ENCODE peak calls at places on chromosomes 12 and 14, in four cellular contexts. One of them, this sample, is unnamed.

GRCh38 chr14:65352964-65353530 is 59.5 kb upstream of the FUT8 start:
- DNase-seq in GM12865: peak
- DNase-seq in astrocyte of the spinal cord: no peak
- DNase-seq in colonic mucosa: peak
- DNase-seq in this sample: no peak

GRCh38 chr12:3168775-3169221 is 91.6 kb downstream of the TSPAN9 start:
- DNase-seq in GM12865: no peak
- DNase-seq in astrocyte of the spinal cord: peak
- DNase-seq in colonic mucosa: no peak
- DNase-seq in this sample: peak

GRCh38 chr12:12016284-12017100 is 54.2 kb upstream of the BCL2L14 start:
- DNase-seq in GM12865: peak
- DNase-seq in astrocyte of the spinal cord: no peak
- DNase-seq in colonic mucosa: no peak
- DNase-seq in this sample: no peak

GRCh38 chr12:113341535-113341934 is 6.6 kb upstream of the SLC8B1 start:
- DNase-seq in GM12865: no peak
- DNase-seq in astrocyte of the spinal cord: no peak
- DNase-seq in colonic mucosa: no peak
- DNase-seq in this sample: no peak

GRCh38 chr12:59084758-59085383 is 164.6 kb upstream of the LRIG3 start:
- DNase-seq in GM12865: no peak
- DNase-seq in astrocyte of the spinal cord: peak
- DNase-seq in colonic mucosa: no peak
- DNase-seq in this sample: peak

GRCh38 chr14:32933943-32934890 is 4.5 kb upstream of the NPAS3 start:
- DNase-seq in GM12865: no peak
- DNase-seq in astrocyte of the spinal cord: peak
- DNase-seq in colonic mucosa: no peak
- DNase-seq in this sample: peak

GRCh38 chr12:132287391-132288238 is 41.8 kb downstream of the GALNT9 start:
- DNase-seq in GM12865: no peak
- DNase-seq in astrocyte of the spinal cord: no peak
- DNase-seq in colonic mucosa: no peak
- DNase-seq in this sample: no peak

GRCh38 chr12:23662966-23663365 is 286.5 kb downstream of the SOX5 start:
- DNase-seq in GM12865: no peak
- DNase-seq in astrocyte of the spinal cord: no peak
- DNase-seq in colonic mucosa: no peak
- DNase-seq in this sample: no peak

GRCh38 chr14:59283380-59283779 is 94.9 kb downstream of the DAAM1 start:
- DNase-seq in GM12865: no peak
- DNase-seq in astrocyte of the spinal cord: peak
- DNase-seq in colonic mucosa: no peak
- DNase-seq in this sample: peak

GRCh38 chr14:90388437-90388836 is 8.4 kb upstream of the CALM1 start:
- DNase-seq in GM12865: no peak
- DNase-seq in astrocyte of the spinal cord: peak
- DNase-seq in colonic mucosa: no peak
- DNase-seq in this sample: peak

GRCh38 chr12:68883151-68883550 is 49.8 kb downstream of the CPM start:
- DNase-seq in GM12865: no peak
- DNase-seq in astrocyte of the spinal cord: no peak
- DNase-seq in colonic mucosa: no peak
- DNase-seq in this sample: no peak

GRCh38 chr14:102927346-102927877 is 4.9 kb downstream of the AMN start:
- DNase-seq in GM12865: no peak
- DNase-seq in astrocyte of the spinal cord: no peak
- DNase-seq in colonic mucosa: peak
- DNase-seq in this sample: no peak

GRCh38 chr14:74510955-74511354 is 17.4 kb downstream of the ISCA2 start:
- DNase-seq in GM12865: no peak
- DNase-seq in astrocyte of the spinal cord: peak
- DNase-seq in colonic mucosa: no peak
- DNase-seq in this sample: peak

GRCh38 chr14:51701956-51702355 is 50.2 kb downstream of the FRMD6 start:
- DNase-seq in GM12865: no peak
- DNase-seq in astrocyte of the spinal cord: peak
- DNase-seq in colonic mucosa: no peak
- DNase-seq in this sample: no peak

GRCh38 chr12:69657376-69658137 is 41.5 kb downstream of the BEST3 start:
- DNase-seq in GM12865: no peak
- DNase-seq in astrocyte of the spinal cord: peak
- DNase-seq in colonic mucosa: no peak
- DNase-seq in this sample: peak

GRCh38 chr14:60736494-60736893 is 1.9 kb downstream of the MNAT1 start:
- DNase-seq in GM12865: no peak
- DNase-seq in astrocyte of the spinal cord: peak
- DNase-seq in colonic mucosa: no peak
- DNase-seq in this sample: peak

GRCh38 chr12:56151672-56152131 is 685 bp upstream of the MYL6B start:
- DNase-seq in GM12865: peak
- DNase-seq in astrocyte of the spinal cord: no peak
- DNase-seq in colonic mucosa: peak
- DNase-seq in this sample: no peak

GRCh38 chr12:57477710-57478681 is 1.7 kb downstream of the ARHGAP9 start:
- DNase-seq in GM12865: peak
- DNase-seq in astrocyte of the spinal cord: no peak
- DNase-seq in colonic mucosa: no peak
- DNase-seq in this sample: peak

GRCh38 chr12:117060236-117060926 is 38.8 kb downstream of the TESC start:
- DNase-seq in GM12865: no peak
- DNase-seq in astrocyte of the spinal cord: no peak
- DNase-seq in colonic mucosa: no peak
- DNase-seq in this sample: no peak

GRCh38 chr12:116087962-116088361 is 189.5 kb downstream of the MED13L start:
- DNase-seq in GM12865: peak
- DNase-seq in astrocyte of the spinal cord: no peak
- DNase-seq in colonic mucosa: no peak
- DNase-seq in this sample: no peak

GRCh38 chr12:15168279-15168678 is 52.9 kb downstream of the RERG start:
- DNase-seq in GM12865: no peak
- DNase-seq in astrocyte of the spinal cord: no peak
- DNase-seq in colonic mucosa: no peak
- DNase-seq in this sample: peak

GRCh38 chr12:119659289-119659897 is 8.5 kb upstream of the PRKAB1 start:
- DNase-seq in GM12865: peak
- DNase-seq in astrocyte of the spinal cord: peak
- DNase-seq in colonic mucosa: peak
- DNase-seq in this sample: peak

GRCh38 chr12:47985596-47986265 is 18.5 kb downstream of the COL2A1 start:
- DNase-seq in GM12865: no peak
- DNase-seq in astrocyte of the spinal cord: no peak
- DNase-seq in colonic mucosa: no peak
- DNase-seq in this sample: no peak

GRCh38 chr14:79009286-79009685 is 839.1 kb downstream of the NRXN3 start:
- DNase-seq in GM12865: no peak
- DNase-seq in astrocyte of the spinal cord: no peak
- DNase-seq in colonic mucosa: no peak
- DNase-seq in this sample: no peak

GRCh38 chr12:97837401-97837800 is 374.8 kb downstream of the RMST start:
- DNase-seq in GM12865: no peak
- DNase-seq in astrocyte of the spinal cord: peak
- DNase-seq in colonic mucosa: no peak
- DNase-seq in this sample: peak

GRCh38 chr12:67650528-67651379 is 2.2 kb downstream of the DYRK2 start:
- DNase-seq in GM12865: peak
- DNase-seq in astrocyte of the spinal cord: peak
- DNase-seq in colonic mucosa: peak
- DNase-seq in this sample: peak

GRCh38 chr12:25009511-25010092 is 60.7 kb upstream of the BCAT1 start:
- DNase-seq in GM12865: no peak
- DNase-seq in astrocyte of the spinal cord: no peak
- DNase-seq in colonic mucosa: no peak
- DNase-seq in this sample: no peak

GRCh38 chr12:95671265-95671664 is 119.3 kb downstream of the NTN4 start:
- DNase-seq in GM12865: no peak
- DNase-seq in astrocyte of the spinal cord: no peak
- DNase-seq in colonic mucosa: no peak
- DNase-seq in this sample: no peak

GRCh38 chr14:76551116-76551515 is 175.2 kb downstream of the ESRRB start:
- DNase-seq in GM12865: no peak
- DNase-seq in astrocyte of the spinal cord: no peak
- DNase-seq in colonic mucosa: no peak
- DNase-seq in this sample: no peak

GRCh38 chr14:76550534-76550933 is 174.6 kb downstream of the ESRRB start:
- DNase-seq in GM12865: peak
- DNase-seq in astrocyte of the spinal cord: no peak
- DNase-seq in colonic mucosa: no peak
- DNase-seq in this sample: no peak

GRCh38 chr14:76546426-76547221 is 170.7 kb downstream of the ESRRB start:
- DNase-seq in GM12865: peak
- DNase-seq in astrocyte of the spinal cord: no peak
- DNase-seq in colonic mucosa: no peak
- DNase-seq in this sample: peak

GRCh38 chr14:76551906-76552305 is 176.0 kb downstream of the ESRRB start:
- DNase-seq in GM12865: peak
- DNase-seq in astrocyte of the spinal cord: no peak
- DNase-seq in colonic mucosa: no peak
- DNase-seq in this sample: no peak
- H3K4me3 ChIP-seq in GM12865: no peak
- H3K4me3 ChIP-seq in astrocyte of the spinal cord: no peak
- H3K4me3 ChIP-seq in colonic mucosa: no peak
- H3K4me3 ChIP-seq in this sample: no peak

DNA sequence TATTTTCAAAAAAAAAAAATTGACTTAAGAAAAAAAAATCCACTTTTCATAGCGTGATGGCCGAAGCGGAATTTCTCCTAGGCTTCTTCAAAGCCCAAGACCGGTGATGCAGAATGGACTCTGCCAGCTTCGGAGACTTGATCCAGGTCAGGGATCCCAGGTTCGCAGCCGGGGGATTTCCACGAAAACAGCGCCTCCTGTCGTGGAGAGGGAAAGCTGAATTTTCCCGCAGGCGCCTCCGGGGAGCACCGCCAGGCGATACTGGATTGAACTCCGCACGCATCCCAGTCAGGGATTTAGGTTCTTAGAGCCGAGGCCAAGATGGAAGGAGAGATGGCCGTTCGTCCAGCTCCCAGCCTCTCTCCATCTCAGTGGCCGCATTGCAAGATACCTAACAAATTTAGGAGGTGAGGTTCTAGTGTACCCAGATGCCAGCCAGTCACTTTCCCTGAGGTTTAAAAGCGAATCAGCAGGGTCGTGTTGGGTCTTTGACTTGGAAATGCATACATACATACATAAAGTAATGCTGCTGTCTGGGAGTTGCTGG is 2.2 kb downstream of the TTC6 start:
- DNase-seq in GM12865: no peak
- DNase-seq in astrocyte of the spinal cord: no peak
- DNase-seq in colonic mucosa: peak
- DNase-seq in this sample: no peak
- TF ChIP-seq CTCF in GM12865: no peak
- TF ChIP-seq CTCF in astrocyte of the spinal cord: peak
- TF ChIP-seq CTCF in colonic mucosa: no peak
- TF ChIP-seq CTCF in this sample: peak

GRCh38 chr14:91867316-91867988 is at the start of gene TC2N:
- DNase-seq in GM12865: peak
- DNase-seq in astrocyte of the spinal cord: no peak
- DNase-seq in colonic mucosa: no peak
- DNase-seq in this sample: no peak
- H3K4me3 ChIP-seq in GM12865: no peak
- H3K4me3 ChIP-seq in astrocyte of the spinal cord: no peak
- H3K4me3 ChIP-seq in colonic mucosa: no peak
- H3K4me3 ChIP-seq in this sample: no peak

GRCh38 chr12:5889381-5890047 is 55.5 kb downstream of the ANO2 start:
- DNase-seq in GM12865: peak
- DNase-seq in astrocyte of the spinal cord: no peak
- DNase-seq in colonic mucosa: no peak
- DNase-seq in this sample: no peak
- TF ChIP-seq CTCF in GM12865: no peak
- TF ChIP-seq CTCF in astrocyte of the spinal cord: no peak
- TF ChIP-seq CTCF in colonic mucosa: no peak
- TF ChIP-seq CTCF in this sample: no peak

GRCh38 chr12:5047729-5048128 is 4.0 kb downstream of the KCNA5 start:
- DNase-seq in GM12865: no peak
- DNase-seq in astrocyte of the spinal cord: no peak
- DNase-seq in colonic mucosa: no peak
- DNase-seq in this sample: no peak

GRCh38 chr12:5044420-5045295 is 979 bp downstream of the KCNA5 start:
- DNase-seq in GM12865: no peak
- DNase-seq in astrocyte of the spinal cord: no peak
- DNase-seq in colonic mucosa: no peak
- DNase-seq in this sample: no peak

GRCh38 chr12:5043589-5044419 is at the start of gene KCNA5:
- DNase-seq in GM12865: no peak
- DNase-seq in astrocyte of the spinal cord: no peak
- DNase-seq in colonic mucosa: no peak
- DNase-seq in this sample: no peak

GRCh38 chr12:5050542-5050941 is 6.9 kb downstream of the KCNA5 start:
- DNase-seq in GM12865: peak
- DNase-seq in astrocyte of the spinal cord: no peak
- DNase-seq in colonic mucosa: no peak
- DNase-seq in this sample: no peak

GRCh38 chr12:5047094-5047493 is 3.4 kb downstream of the KCNA5 start:
- DNase-seq in GM12865: no peak
- DNase-seq in astrocyte of the spinal cord: no peak
- DNase-seq in colonic mucosa: no peak
- DNase-seq in this sample: no peak
- H3K4me3 ChIP-seq in GM12865: no peak
- H3K4me3 ChIP-seq in astrocyte of the spinal cord: no peak
- H3K4me3 ChIP-seq in colonic mucosa: no peak
- H3K4me3 ChIP-seq in this sample: no peak

GRCh38 chr14:68672609-68673285 is 120.1 kb downstream of the ZFP36L1 start:
- DNase-seq in GM12865: peak
- DNase-seq in astrocyte of the spinal cord: no peak
- DNase-seq in colonic mucosa: no peak
- DNase-seq in this sample: peak
- TF ChIP-seq CTCF in GM12865: no peak
- TF ChIP-seq CTCF in astrocyte of the spinal cord: no peak
- TF ChIP-seq CTCF in colonic mucosa: no peak
- TF ChIP-seq CTCF in this sample: peak